ENCODE peak calls at places on chromosomes 12 and 14, in four cellular contexts. X, L, G and N are unnamed samples. For H3K36me3, the result is how much of the 10 kb centered on the place peaks cover.

GRCh38 chr12:111068281-111068680 is 147.9 kb upstream of the MYL2 start:
- DNase-seq in X (no peak), L (no peak), G (no peak), N (no peak)

GRCh38 chr12:104823985-104824441 is 134.1 kb downstream of the SLC41A2 start:
- DNase-seq in X (no peak), L (no peak), G (no peak), N (no peak)

GRCh38 chr12:45587877-45588530 is 141.5 kb upstream of the ARID2 start:
- DNase-seq in X (no peak), L (no peak), G (no peak), N (no peak)

GRCh38 chr14:70045715-70046535 is 142.8 kb downstream of the SLC8A3 start:
- DNase-seq in X (peak), L (peak), G (peak), N (peak)

GRCh38 chr12:123049398-123050250 is 69.1 kb downstream of the ARL6IP4 start:
- DNase-seq in X (no peak), L (no peak), G (peak), N (no peak)

GRCh38 chr12:69442894-69443293 is 27.3 kb upstream of the FRS2 start:
- DNase-seq in X (no peak), L (no peak), G (no peak), N (no peak)

GRCh38 chr14:89137514-89138163 is 279.4 kb downstream of the FOXN3 start:
- DNase-seq in X (no peak), L (no peak), G (peak), N (peak)

GRCh38 chr12:27524839-27525238 is 833 bp downstream of the PPFIBP1 start:
- DNase-seq in X (no peak), L (no peak), G (peak), N (peak)

GRCh38 chr14:104146651-104147345 is 8.4 kb downstream of the KIF26A start:
- DNase-seq in X (no peak), L (no peak), G (no peak), N (no peak)

GRCh38 chr12:51749986-51750317 is 98.6 kb downstream of the FIGNL2 start:
- DNase-seq in X (no peak), L (no peak), G (no peak), N (no peak)

GRCh38 chr12:96049096-96049495 is 13.7 kb upstream of the LTA4H start:
- DNase-seq in X (no peak), L (no peak), G (no peak), N (no peak)

GRCh38 chr14:104297721-104298401 is 159.5 kb downstream of the KIF26A start:
- DNase-seq in X (no peak), L (no peak), G (no peak), N (no peak)

GRCh38 chr12:70661762-70662161 is 24.5 kb upstream of the PTPRB start:
- DNase-seq in X (no peak), L (no peak), G (peak), N (peak)

GRCh38 chr12:6235499-6235898 is 35.3 kb downstream of the CD9 start:
- DNase-seq in X (no peak), L (no peak), G (no peak), N (no peak)

GRCh38 chr14:56390859-56391258 is 188.7 kb upstream of the TMEM260 start:
- DNase-seq in X (no peak), L (no peak), G (no peak), N (peak)

GRCh38 chr14:51395361-51395849 is 155.4 kb downstream of the TMX1 start:
- DNase-seq in X (no peak), L (no peak), G (peak), N (no peak)

GRCh38 chr12:2999265-2999841 is 40.2 kb downstream of the TEAD4 start:
- DNase-seq in X (no peak), L (no peak), G (no peak), N (no peak)

GRCh38 chr14:90263748-90264449 is 7.5 kb downstream of the PSMC1 start:
- DNase-seq in X (no peak), L (no peak), G (no peak), N (no peak)
- H3K36me3 ChIP-seq in X (half or more), L (half or more), G (half or more), N (under half)

GRCh38 chr12:92602930-92603623 is 99.7 kb upstream of the PLEKHG7 start:
- DNase-seq in X (no peak), L (no peak), G (no peak), N (peak)

GRCh38 chr12:92601680-92602079 is 101.1 kb upstream of the PLEKHG7 start:
- DNase-seq in X (no peak), L (no peak), G (no peak), N (no peak)

GRCh38 chr12:92604786-92605185 is 98.0 kb upstream of the PLEKHG7 start:
- DNase-seq in X (no peak), L (no peak), G (no peak), N (no peak)

GRCh38 chr12:92603741-92604432 is 98.9 kb upstream of the PLEKHG7 start:
- DNase-seq in X (no peak), L (no peak), G (no peak), N (peak)

DNA sequence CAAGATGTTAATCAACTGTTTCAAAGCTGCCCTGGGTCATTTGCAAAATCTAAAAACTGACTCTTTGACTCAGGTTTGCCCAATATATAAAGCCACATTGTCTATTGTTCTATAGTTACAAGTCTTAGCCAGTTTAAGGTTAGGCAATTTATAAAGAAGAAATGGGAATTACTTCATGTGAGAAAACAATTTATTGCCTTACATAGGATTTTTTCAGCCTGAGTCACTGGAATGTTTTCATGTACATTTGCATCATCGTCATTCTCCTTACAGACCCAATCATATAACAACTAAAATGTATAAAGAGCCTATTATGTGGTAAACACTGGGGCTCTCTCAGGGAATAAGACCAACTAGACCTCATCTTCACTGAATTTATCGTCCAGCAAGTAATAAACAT is 100.3 kb upstream of the PLEKHG7 start:
- DNase-seq in X (no peak), L (no peak), G (peak), N (peak)
- H2AFZ ChIP-seq in X (no peak), L (no peak), G (no peak), N (no peak)

DNA sequence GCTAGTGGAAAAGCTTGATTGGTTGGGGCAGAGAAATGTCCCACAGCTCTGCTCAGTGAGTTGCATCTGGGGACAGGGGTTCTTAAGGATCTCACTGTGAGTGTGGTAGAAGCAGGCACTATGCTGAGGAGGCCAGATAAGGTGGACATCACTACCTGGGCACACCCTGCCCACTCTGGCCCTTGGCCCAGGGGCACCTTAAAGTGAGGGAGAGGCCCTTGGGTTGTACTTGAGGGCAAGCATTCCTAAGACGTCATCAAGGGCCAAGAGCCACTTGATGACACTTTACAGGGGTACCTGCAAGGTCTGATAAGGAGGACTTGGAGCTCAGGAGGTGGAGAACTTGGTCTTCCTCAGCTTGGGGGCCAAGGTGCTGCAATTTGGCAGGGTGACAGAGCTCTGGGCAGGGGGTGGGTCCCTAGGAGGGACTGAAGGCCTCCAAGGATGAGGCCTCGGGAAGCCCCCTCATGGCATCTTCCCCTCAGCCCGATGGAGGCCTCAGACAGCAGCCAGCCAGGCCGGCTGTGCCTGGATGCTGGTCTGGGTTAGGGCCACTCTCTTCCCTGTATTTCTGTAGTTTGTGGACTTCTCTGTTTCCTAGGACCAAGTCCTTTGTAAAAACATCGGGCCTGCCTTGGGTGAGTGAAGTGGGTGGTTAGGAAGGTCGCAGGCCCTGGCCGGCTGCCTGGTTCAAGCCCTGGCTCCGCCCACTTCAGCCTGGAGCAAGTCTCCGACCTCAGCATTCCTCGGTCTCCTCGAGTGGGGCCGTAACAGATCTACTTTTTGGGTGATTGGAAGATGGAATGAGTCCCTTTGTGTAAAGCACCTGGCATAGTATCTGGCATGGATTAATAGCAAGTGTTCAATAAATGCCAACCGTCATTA is 24.8 kb downstream of the GPR68 start:
- DNase-seq in X (no peak), L (no peak), G (no peak), N (no peak)
- H2BK12ac ChIP-seq in X (no peak), L (no peak), G (no peak), N (no peak)

DNA sequence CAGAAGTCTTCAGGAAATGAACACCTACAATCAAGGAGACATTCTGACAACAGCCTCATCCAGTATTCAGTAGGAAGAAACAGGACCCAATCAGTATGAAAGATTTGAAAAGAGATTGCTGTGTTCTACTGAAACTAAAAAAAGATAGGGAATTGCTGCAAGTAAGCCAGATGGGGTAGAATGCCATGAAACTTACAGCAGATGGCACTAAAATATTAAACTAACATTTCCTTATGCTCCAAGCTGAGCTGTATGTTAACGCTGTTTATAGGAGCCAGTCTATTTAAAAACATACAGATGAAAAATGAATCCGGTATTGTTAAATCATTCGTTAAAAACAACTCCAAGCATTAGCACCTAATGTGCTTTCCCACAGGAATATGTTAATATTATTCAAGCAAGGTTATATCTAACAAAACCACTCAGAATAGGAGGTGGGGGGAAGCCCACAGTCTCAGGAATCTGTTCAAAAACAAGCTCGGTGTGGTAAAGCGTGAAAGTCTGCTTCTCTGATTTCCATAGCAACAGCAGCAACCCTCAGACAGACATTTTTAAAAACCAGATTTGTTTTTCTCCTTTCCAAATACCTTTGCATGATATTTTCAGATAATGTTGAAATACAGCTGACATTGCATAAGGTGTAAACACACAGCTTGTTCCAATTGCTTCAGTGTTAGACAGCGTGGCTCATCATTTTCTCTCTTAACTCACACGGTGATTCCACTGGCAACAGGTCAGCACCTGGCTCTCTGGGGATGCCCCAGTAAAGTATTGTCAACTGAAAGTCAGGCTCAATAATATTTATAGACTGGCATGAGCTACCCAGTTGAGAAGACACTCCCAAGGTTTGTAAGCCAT is 131.4 kb upstream of the CCDC175 start:
- DNase-seq in X (no peak), L (no peak), G (no peak), N (peak)
- H3K36me3 ChIP-seq in X (under half), L (under half), G (under half), N (under half)

DNA sequence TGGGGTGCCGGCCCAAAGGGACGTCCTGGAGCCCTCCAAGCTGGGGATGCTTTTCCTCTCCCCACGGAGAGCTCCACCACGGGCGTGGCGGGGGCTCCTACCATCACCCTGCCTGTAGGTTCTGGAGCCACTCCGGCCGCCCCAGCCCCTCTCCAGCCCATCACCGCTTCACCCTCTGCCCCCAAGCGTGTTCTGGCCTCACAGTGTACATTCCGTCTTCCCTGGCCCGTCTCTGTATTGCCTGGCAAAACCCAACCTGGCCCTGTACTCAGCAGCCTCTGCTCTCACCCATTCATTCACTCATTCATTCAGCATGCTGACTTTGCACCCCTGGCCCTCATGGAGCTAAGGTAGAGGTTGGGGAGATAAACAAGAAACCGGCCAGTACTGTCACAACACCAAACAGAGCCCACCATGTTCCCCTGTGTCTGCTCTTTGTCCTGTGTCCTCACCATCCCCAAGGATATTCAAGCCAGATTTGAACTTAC is 20.3 kb downstream of the SLC25A29 start:
- DNase-seq in X (no peak), L (no peak), G (no peak), N (no peak)
- H2AFZ ChIP-seq in X (no peak), L (no peak), G (no peak), N (peak)

GRCh38 chr12:109880938-109881337 is 597 bp upstream of the GLTP start:
- DNase-seq in X (no peak), L (no peak), G (no peak), N (peak)
- H2BK12ac ChIP-seq in X (no peak), L (peak), G (no peak), N (no peak)